ENCODE peak calls at places on chromosome 2, in six cellular contexts. D is gastrocnemius medialis, B is neuronal stem cell, C is A673, U is aorta, E is heart right ventricle. K is an unnamed sample.

GRCh38 chr2:31176742-31177141 is 38.5 kb upstream of the GALNT14 start:
- DNase-seq in D (no peak), B (no peak), C (no peak), U (no peak), E (no peak), K (no peak)

GRCh38 chr2:226798422-226799210 is 1.0 kb downstream of the IRS1 start:
- DNase-seq in D (peak; percentile 51), B (no peak), C (peak; percentile 77), U (peak; percentile 64), E (peak; percentile 23), K (peak; percentile 79)

GRCh38 chr2:162125138-162125537 is 26.9 kb downstream of the GCG start:
- DNase-seq in D (no peak), B (no peak), C (no peak), U (no peak), E (no peak), K (no peak)

GRCh38 chr2:161373939-161374338 is 42.2 kb upstream of the TBR1 start:
- DNase-seq in D (no peak), B (no peak), C (peak; percentile 26), U (no peak), E (no peak), K (no peak)

GRCh38 chr2:199851886-199852285 is 894 bp upstream of the FTCDNL1 start:
- DNase-seq in D (no peak), B (no peak), C (no peak), U (no peak), E (no peak), K (no peak)

GRCh38 chr2:10242998-10243925 is 59.4 kb upstream of the HPCAL1 start:
- DNase-seq in D (peak; percentile 6), B (no peak), C (peak; percentile 17), U (peak; percentile 26), E (no peak), K (no peak)

GRCh38 chr2:7845332-7845731 is 836.5 kb upstream of the ID2 start:
- DNase-seq in D (no peak), B (no peak), C (no peak), U (no peak), E (no peak), K (no peak)

GRCh38 chr2:20430461-20431302 is 16.2 kb upstream of the RHOB start:
- DNase-seq in D (no peak), B (no peak), C (no peak), U (peak; percentile 20), E (no peak), K (no peak)

GRCh38 chr2:67399144-67399543 is 2.0 kb downstream of the ETAA1 start:
- DNase-seq in D (no peak), B (no peak), C (no peak), U (no peak), E (no peak), K (no peak)

GRCh38 chr2:8662239-8662879 is 19.5 kb upstream of the ID2 start:
- DNase-seq in D (no peak), B (no peak), C (no peak), U (no peak), E (no peak), K (peak; percentile 46)

GRCh38 chr2:34105015-34105767 is 506.1 kb upstream of the FAM98A start:
- DNase-seq in D (no peak), B (no peak), C (peak; percentile 8), U (no peak), E (no peak), K (no peak)

GRCh38 chr2:20486571-20486970 is 39.7 kb downstream of the RHOB start:
- DNase-seq in D (no peak), B (no peak), C (no peak), U (no peak), E (no peak), K (peak; percentile 53)

GRCh38 chr2:240585101-240585500 is 1.4 kb upstream of the CAPN10 start:
- DNase-seq in D (no peak), B (no peak), C (no peak), U (no peak), E (no peak), K (no peak)

GRCh38 chr2:176516051-176516601 is 246.9 kb downstream of the MTX2 start:
- DNase-seq in D (no peak), B (no peak), C (no peak), U (no peak), E (no peak), K (no peak)

GRCh38 chr2:14716319-14716718 is 83.8 kb downstream of the LRATD1 start:
- DNase-seq in D (no peak), B (no peak), C (no peak), U (no peak), E (no peak), K (no peak)

GRCh38 chr2:1233280-1233679 is 180.0 kb upstream of the TPO start:
- DNase-seq in D (no peak), B (no peak), C (peak; percentile 53), U (no peak), E (peak; percentile 46), K (no peak)

GRCh38 chr2:96868555-96869280 is 1.2 kb downstream of the SEMA4C start:
- DNase-seq in D (peak; percentile 75), B (peak; percentile 80), C (peak; percentile 95), U (peak; percentile 94), E (peak; percentile 93), K (peak; percentile 93)

GRCh38 chr2:15472133-15472532 is 89.0 kb downstream of the NBAS start:
- DNase-seq in D (no peak), B (no peak), C (no peak), U (no peak), E (no peak), K (no peak)

GRCh38 chr2:107777962-107778361 is 48.7 kb upstream of the RGPD4 start:
- DNase-seq in D (no peak), B (no peak), C (no peak), U (no peak), E (no peak), K (no peak)

GRCh38 chr2:120552800-120553471 is 182.7 kb upstream of the GLI2 start:
- DNase-seq in D (peak; percentile 97), B (peak; percentile 64), C (peak; percentile 58), U (peak; percentile 89), E (peak; percentile 94), K (peak; percentile 92)

GRCh38 chr2:102117488-102117887 is 25.1 kb upstream of the IL1R1 start:
- DNase-seq in D (no peak), B (no peak), C (no peak), U (no peak), E (no peak), K (no peak)
- H3K27ac ChIP-seq in D (no peak overlapping the region), B (no peak overlapping the region), C (no peak overlapping the region), U (no peak overlapping the region), E (no peak overlapping the region), K (peak overlapping the region; percentile 7)

DNA sequence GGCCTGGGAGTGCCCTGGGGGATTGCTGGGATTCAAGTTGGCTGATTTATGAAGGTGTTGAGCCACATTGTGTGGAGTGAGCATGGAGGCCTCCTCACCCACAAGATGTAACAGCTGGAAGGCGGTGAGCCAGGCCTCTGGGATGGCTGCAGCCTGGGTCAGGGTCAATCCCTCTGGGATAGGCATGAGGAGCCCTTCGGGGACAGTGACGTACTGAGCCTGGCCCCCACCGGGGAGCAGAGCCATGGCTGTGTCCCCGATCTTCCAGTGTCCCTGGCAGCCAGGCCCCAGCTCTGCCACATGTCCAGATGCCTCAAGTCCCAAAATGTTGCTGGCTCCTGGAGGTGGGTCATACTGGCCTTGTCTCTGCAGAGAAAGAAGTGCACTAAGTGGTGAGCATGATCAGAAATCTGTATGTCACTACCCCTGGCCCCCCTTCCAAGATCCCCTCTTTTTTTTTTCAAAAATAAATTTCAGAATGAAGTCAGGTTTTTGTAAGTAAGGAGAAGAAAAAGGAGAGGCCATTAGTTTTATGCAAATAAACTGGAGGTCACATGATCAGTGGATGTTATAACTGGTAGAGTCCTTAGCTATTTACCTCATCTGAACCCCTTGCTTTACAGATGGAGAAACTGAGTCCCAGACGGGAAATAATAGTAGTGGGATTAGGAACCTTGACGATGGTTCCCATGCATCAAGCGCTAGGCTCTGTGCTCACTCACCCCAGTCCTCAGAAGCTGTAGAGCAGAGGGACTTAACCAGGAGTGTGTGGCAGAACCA is 1.7 kb downstream of the TP53I3 start:
- DNase-seq in D (no peak), B (no peak), C (no peak), U (peak; percentile 44), E (no peak), K (peak; percentile 62)
- H3K27ac ChIP-seq in D (no peak overlapping the region), B (peak overlapping the region; percentile 98), C (no peak overlapping the region), U (peak overlapping the region; percentile 46), E (no peak overlapping the region), K (peak overlapping the region; percentile 81)

GRCh38 chr2:37507069-37507410 is 162.6 kb downstream of the QPCT start:
- DNase-seq in D (no peak), B (no peak), C (no peak), U (no peak), E (no peak), K (no peak)
- H3K27ac ChIP-seq in D (peak overlapping the region; percentile 79), B (no peak overlapping the region), C (no peak overlapping the region), U (peak overlapping the region; percentile 51), E (peak overlapping the region; percentile 74), K (no peak overlapping the region)

DNA sequence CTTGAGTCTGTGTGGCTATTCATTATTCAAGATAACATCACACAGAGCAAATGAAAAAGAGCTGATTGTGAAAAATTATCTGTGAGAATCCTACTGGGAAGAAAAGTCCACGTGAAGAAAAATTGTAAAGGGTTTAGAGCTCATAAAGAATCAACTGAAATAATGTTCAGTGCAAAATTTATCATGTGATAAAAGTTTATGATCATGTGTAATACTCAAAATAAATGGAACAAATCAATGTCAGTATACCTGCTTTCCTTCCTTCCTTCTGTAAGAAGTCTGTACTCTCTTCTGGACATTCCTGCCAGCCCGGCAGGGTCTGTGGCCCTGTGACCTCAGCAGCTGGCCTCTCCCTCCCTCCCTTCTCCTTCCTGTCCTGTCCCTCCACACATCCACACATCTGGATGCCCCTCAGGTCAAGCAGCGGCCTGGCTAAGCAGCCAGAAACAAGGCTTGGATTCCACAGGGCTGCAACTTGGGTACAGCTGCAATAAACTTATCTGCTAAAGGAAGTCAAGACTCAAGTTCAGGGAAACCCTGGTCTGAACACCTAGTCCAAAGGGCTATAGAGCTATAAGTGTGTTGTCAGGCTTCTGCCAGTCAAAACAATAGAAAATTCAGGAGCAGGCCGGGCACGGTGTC is 172.1 kb downstream of the MREG start:
- DNase-seq in D (no peak), B (no peak), C (no peak), U (no peak), E (peak; percentile 25), K (no peak)
- H3K27ac ChIP-seq in D (no peak overlapping the region), B (no peak overlapping the region), C (no peak overlapping the region), U (no peak overlapping the region), E (no peak overlapping the region), K (no peak overlapping the region)

GRCh38 chr2:190468814-190469569 is 60.8 kb downstream of the MFSD6 start:
- DNase-seq in D (peak; percentile 43), B (no peak), C (peak; percentile 96), U (peak; percentile 70), E (peak; percentile 91), K (no peak)
- H3K27ac ChIP-seq in D (peak overlapping the region; percentile 67), B (no peak overlapping the region), C (peak overlapping the region; percentile 78), U (peak overlapping the region; percentile 43), E (peak overlapping the region; percentile 21), K (peak overlapping the region; percentile 66)